ENCODE peak calls at places on chromosomes 5 and 9, in four cellular contexts. O, B, V and Z are unnamed samples. For H3K36me3, the result is how much of the 10 kb centered on the place peaks cover.

GRCh38 chr5:61534481-61535267 is 202.6 kb downstream of the ZSWIM6 start:
- DNase-seq in O (no peak), B (no peak), V (no peak), Z (no peak)

GRCh38 chr5:74132485-74132884 is 506.5 kb downstream of the ARHGEF28 start:
- DNase-seq in O (no peak), B (no peak), V (no peak), Z (no peak)

GRCh38 chr9:129486496-129487306 is 134.2 kb downstream of the C9orf50 start:
- DNase-seq in O (peak), B (no peak), V (peak), Z (no peak)

GRCh38 chr9:123686131-123686848 is 243.6 kb downstream of the DENND1A start:
- DNase-seq in O (peak), B (no peak), V (no peak), Z (no peak)

GRCh38 chr5:138936225-138936967 is 61.3 kb upstream of the LRRTM2 start:
- DNase-seq in O (no peak), B (no peak), V (no peak), Z (no peak)

GRCh38 chr9:129469188-129469987 is 151.5 kb downstream of the C9orf50 start:
- DNase-seq in O (no peak), B (no peak), V (no peak), Z (no peak)

GRCh38 chr9:33331411-33331891 is 41.1 kb downstream of the NFX1 start:
- DNase-seq in O (no peak), B (no peak), V (no peak), Z (no peak)

GRCh38 chr5:180367991-180368390 is 14.9 kb upstream of the GFPT2 start:
- DNase-seq in O (no peak), B (no peak), V (no peak), Z (no peak)

GRCh38 chr5:125551797-125552196 is 805.4 kb upstream of the ZNF608 start:
- DNase-seq in O (no peak), B (no peak), V (no peak), Z (no peak)

GRCh38 chr9:35616681-35617459 is 1.3 kb downstream of the CD72 start:
- DNase-seq in O (peak), B (peak), V (peak), Z (no peak)

GRCh38 chr9:25716220-25716872 is 38.1 kb upstream of the TUSC1 start:
- DNase-seq in O (peak), B (no peak), V (no peak), Z (peak)

GRCh38 chr5:130992621-130993020 is 172.4 kb downstream of the HINT1 start:
- DNase-seq in O (no peak), B (no peak), V (no peak), Z (no peak)

GRCh38 chr5:11941566-11941965 is 37.3 kb upstream of the CTNND2 start:
- DNase-seq in O (no peak), B (no peak), V (no peak), Z (no peak)

GRCh38 chr5:1789838-1790462 is 9.7 kb downstream of the MRPL36 start:
- DNase-seq in O (no peak), B (peak), V (no peak), Z (no peak)

GRCh38 chr9:120381839-120382238 is 198.1 kb downstream of the CDK5RAP2 start:
- DNase-seq in O (no peak), B (no peak), V (no peak), Z (no peak)

GRCh38 chr5:94705427-94705826 is 87.0 kb downstream of the SLF1 start:
- DNase-seq in O (no peak), B (no peak), V (no peak), Z (no peak)

GRCh38 chr5:154202379-154203260 is 12.1 kb downstream of the GALNT10 start:
- DNase-seq in O (no peak), B (no peak), V (no peak), Z (no peak)

GRCh38 chr5:82100303-82101077 is 128.7 kb downstream of the ATG10 start:
- DNase-seq in O (no peak), B (no peak), V (no peak), Z (peak)

GRCh38 chr9:80707120-80707519 is 982.2 kb downstream of the TLE1 start:
- DNase-seq in O (no peak), B (peak), V (no peak), Z (peak)

GRCh38 chr5:56244676-56245075 is 11.5 kb upstream of the ANKRD55 start:
- DNase-seq in O (no peak), B (no peak), V (no peak), Z (no peak)

GRCh38 chr5:175464414-175465233 is 13.7 kb upstream of the SFXN1 start:
- DNase-seq in O (no peak), B (no peak), V (no peak), Z (no peak)

GRCh38 chr5:180790020-180790419 is 12.6 kb downstream of the MGAT1 start:
- DNase-seq in O (no peak), B (no peak), V (no peak), Z (no peak)

GRCh38 chr5:109826426-109826825 is 136.7 kb downstream of the MAN2A1 start:
- DNase-seq in O (no peak), B (no peak), V (no peak), Z (no peak)

GRCh38 chr5:109819878-109820277 is 130.2 kb downstream of the MAN2A1 start:
- DNase-seq in O (no peak), B (no peak), V (no peak), Z (no peak)

GRCh38 chr5:109823597-109823996 is 133.9 kb downstream of the MAN2A1 start:
- DNase-seq in O (no peak), B (no peak), V (no peak), Z (no peak)

GRCh38 chr5:109829331-109829730 is 139.6 kb downstream of the MAN2A1 start:
- DNase-seq in O (no peak), B (no peak), V (no peak), Z (no peak)

DNA sequence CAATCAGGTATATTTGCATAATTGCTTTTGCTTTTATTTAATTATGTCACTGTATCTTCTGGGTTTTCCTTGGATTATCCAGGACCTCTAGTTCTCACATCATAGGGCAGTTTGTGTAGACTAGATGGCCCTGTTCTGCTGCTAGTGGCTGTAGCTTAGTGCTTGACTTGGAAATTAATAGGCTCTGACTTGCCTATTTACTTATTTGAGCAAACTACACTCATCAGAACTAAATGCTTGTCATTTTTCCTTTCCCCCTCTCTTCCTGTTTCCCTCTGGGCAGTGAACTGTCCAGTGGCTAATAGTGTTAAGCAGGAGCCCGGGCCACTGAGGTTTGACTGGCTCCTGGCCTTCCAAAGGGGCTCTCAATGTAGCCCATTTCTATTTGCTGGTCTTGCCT is 135.7 kb downstream of the MAN2A1 start:
- DNase-seq in O (no peak), B (no peak), V (no peak), Z (no peak)
- H3K36me3 ChIP-seq in O (under half), B (under half), V (under half), Z (under half)

GRCh38 chr9:78267889-78268288 is 29.0 kb upstream of the PSAT1 start:
- DNase-seq in O (no peak), B (no peak), V (no peak), Z (no peak)
- H3K36me3 ChIP-seq in O (under half), B (under half), V (under half), Z (under half)

GRCh38 chr5:79640571-79641055 is 28.4 kb downstream of the TENT2 start:
- DNase-seq in O (no peak), B (no peak), V (no peak), Z (no peak)

GRCh38 chr5:79636981-79637733 is 24.9 kb downstream of the TENT2 start:
- DNase-seq in O (no peak), B (no peak), V (no peak), Z (no peak)

GRCh38 chr5:79641414-79641813 is 29.2 kb downstream of the TENT2 start:
- DNase-seq in O (no peak), B (no peak), V (no peak), Z (no peak)

DNA sequence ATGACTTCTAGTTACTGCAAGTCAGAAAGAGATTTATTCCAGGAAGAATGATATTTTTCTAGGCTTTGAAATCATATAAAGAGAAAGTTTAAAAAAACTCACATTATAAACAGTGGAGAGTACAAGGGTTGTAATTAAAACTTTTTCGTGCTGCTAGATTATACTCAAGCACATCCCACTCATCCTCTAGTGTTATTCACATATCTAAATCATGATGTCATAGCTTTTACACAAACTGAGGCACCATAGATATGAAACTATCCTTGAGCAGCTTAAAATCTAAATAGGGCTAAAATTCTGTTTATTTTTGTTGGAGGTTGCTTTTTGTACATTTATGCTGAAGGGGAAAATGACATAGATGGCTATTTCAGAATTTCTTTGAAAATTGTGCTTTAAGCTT is 30.0 kb downstream of the TENT2 start:
- DNase-seq in O (no peak), B (no peak), V (no peak), Z (no peak)
- H3K36me3 ChIP-seq in O (under half), B (under half), V (under half), Z (under half)

DNA sequence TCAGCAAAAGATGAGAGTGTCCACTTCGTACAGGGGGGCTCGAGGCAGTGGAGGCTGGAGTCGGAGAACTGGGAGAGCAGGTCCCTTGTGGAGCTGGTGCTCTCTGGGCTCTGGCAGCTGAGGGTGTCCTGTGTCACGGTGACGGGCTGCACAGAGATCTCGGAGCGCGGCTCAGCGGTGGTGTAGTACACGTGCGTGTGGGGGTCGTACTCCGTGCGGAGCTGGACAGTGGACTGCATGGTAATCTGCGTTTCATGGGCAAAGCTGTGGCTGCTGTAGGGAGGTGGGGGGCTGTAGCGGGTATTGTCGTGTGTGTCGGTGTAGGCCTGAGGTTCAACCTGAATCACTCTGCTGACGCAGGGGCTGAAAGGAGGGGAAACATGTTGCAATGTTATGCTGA is 48.0 kb downstream of the PTCH1 start:
- DNase-seq in O (no peak), B (no peak), V (no peak), Z (no peak)
- H3K36me3 ChIP-seq in O (under half), B (under half), V (under half), Z (under half)

DNA sequence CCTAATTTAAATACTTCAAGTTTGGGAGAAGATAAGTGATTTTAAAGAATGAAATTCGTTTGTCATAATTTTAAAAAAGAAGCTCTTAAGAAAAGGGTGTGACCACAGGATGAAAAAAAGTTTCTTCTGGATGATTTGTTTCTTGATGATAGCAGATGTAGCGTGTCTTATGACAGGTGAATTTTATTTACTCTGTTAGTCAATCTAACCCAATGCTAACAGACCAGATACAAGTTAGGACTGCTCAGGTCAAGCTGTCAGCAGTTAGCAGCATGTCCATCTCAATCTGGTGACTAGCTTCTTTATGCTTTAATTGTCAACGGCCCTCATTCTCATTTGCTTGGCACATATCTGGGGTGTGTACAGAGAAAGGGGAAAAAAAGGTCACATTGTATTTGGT is 456.0 kb downstream of the BNC2 start:
- DNase-seq in O (no peak), B (no peak), V (no peak), Z (no peak)
- H3K36me3 ChIP-seq in O (under half), B (under half), V (under half), Z (under half)

DNA sequence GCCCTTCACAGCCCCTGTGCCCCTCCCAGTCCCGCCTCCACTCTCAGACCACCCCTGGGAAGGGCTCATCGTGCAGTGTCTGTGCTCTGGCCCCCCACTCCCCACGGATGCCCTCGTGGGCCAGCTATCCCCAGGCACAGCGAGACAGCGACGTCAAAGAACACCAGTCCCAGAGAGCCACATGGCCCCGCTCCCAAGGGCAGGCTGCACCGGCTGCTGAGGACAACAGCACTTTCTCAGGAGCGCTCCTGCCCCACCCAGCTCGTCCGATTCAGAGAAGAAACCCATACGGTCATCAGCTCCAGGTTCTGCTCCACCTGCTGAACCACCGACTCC is 4.8 kb upstream of the SNAPC4 start:
- DNase-seq in O (no peak), B (no peak), V (no peak), Z (no peak)
- H3K36me3 ChIP-seq in O (under half), B (under half), V (under half), Z (under half)

GRCh38 chr9:131713016-131713415 is 26.9 kb downstream of the RAPGEF1 start:
- DNase-seq in O (no peak), B (no peak), V (no peak), Z (no peak)
- H3K36me3 ChIP-seq in O (under half), B (under half), V (under half), Z (under half)

GRCh38 chr5:93675458-93676450 is 65.6 kb downstream of the POU5F2 start:
- DNase-seq in O (no peak), B (no peak), V (no peak), Z (no peak)
- H3K36me3 ChIP-seq in O (under half), B (under half), V (under half), Z (under half)